ENCODE peak calls at places on chromosomes 12 and 14, in four cellular contexts. One of them, this sample, is unnamed.

GRCh38 chr12:13365782-13366366 is 169.3 kb downstream of the EMP1 start:
- DNase-seq in pancreas: no peak
- DNase-seq in A673: no peak
- DNase-seq in fibroblast of pulmonary artery: peak
- DNase-seq in this sample: no peak

GRCh38 chr12:93518725-93519124 is 51.4 kb downstream of the MRPL42 start:
- DNase-seq in A673: no peak
- DNase-seq in fibroblast of pulmonary artery: peak
- DNase-seq in pancreas: no peak
- DNase-seq in this sample: no peak

GRCh38 chr14:69877492-69877891 is 1.7 kb upstream of the SMOC1 start:
- DNase-seq in A673: peak
- DNase-seq in pancreas: no peak
- DNase-seq in fibroblast of pulmonary artery: peak
- DNase-seq in this sample: no peak

GRCh38 chr12:75953312-75953906 is 78.2 kb downstream of the PHLDA1 start:
- DNase-seq in fibroblast of pulmonary artery: peak
- DNase-seq in A673: peak
- DNase-seq in pancreas: no peak
- DNase-seq in this sample: no peak

GRCh38 chr12:122902854-122903703 is 7.2 kb upstream of the VPS37B start:
- DNase-seq in fibroblast of pulmonary artery: no peak
- DNase-seq in A673: no peak
- DNase-seq in pancreas: no peak
- DNase-seq in this sample: no peak

GRCh38 chr12:117076410-117077372 is 22.5 kb downstream of the TESC start:
- DNase-seq in pancreas: no peak
- DNase-seq in A673: peak
- DNase-seq in fibroblast of pulmonary artery: peak
- DNase-seq in this sample: no peak

GRCh38 chr12:103197725-103198388 is 240.4 kb downstream of the ASCL1 start:
- DNase-seq in fibroblast of pulmonary artery: no peak
- DNase-seq in pancreas: no peak
- DNase-seq in A673: no peak
- DNase-seq in this sample: no peak

GRCh38 chr12:84924956-84925355 is 12.4 kb upstream of the SLC6A15 start:
- DNase-seq in fibroblast of pulmonary artery: peak
- DNase-seq in pancreas: no peak
- DNase-seq in A673: peak
- DNase-seq in this sample: no peak

GRCh38 chr14:101965796-101966718 is 1.7 kb downstream of the DYNC1H1 start:
- DNase-seq in A673: no peak
- DNase-seq in fibroblast of pulmonary artery: no peak
- DNase-seq in pancreas: no peak
- DNase-seq in this sample: no peak

GRCh38 chr12:13204428-13204827 is 7.9 kb downstream of the EMP1 start:
- DNase-seq in fibroblast of pulmonary artery: no peak
- DNase-seq in pancreas: no peak
- DNase-seq in A673: no peak
- DNase-seq in this sample: no peak

GRCh38 chr12:82530394-82530793 is 156.3 kb upstream of the TMTC2 start:
- DNase-seq in A673: no peak
- DNase-seq in pancreas: no peak
- DNase-seq in fibroblast of pulmonary artery: no peak
- DNase-seq in this sample: no peak

GRCh38 chr12:28145211-28145610 is 45.0 kb upstream of the CCDC91 start:
- DNase-seq in fibroblast of pulmonary artery: peak
- DNase-seq in A673: no peak
- DNase-seq in pancreas: no peak
- DNase-seq in this sample: no peak

GRCh38 chr14:51552275-51552674 is 99.4 kb upstream of the FRMD6 start:
- DNase-seq in fibroblast of pulmonary artery: no peak
- DNase-seq in A673: no peak
- DNase-seq in pancreas: no peak
- DNase-seq in this sample: no peak

GRCh38 chr12:52575256-52575655 is 1.6 kb upstream of the KRT74 start:
- DNase-seq in A673: no peak
- DNase-seq in fibroblast of pulmonary artery: no peak
- DNase-seq in pancreas: no peak
- DNase-seq in this sample: no peak

GRCh38 chr12:110338754-110339153 is 57.7 kb downstream of the ATP2A2 start:
- DNase-seq in fibroblast of pulmonary artery: peak
- DNase-seq in A673: peak
- DNase-seq in pancreas: no peak
- DNase-seq in this sample: no peak

GRCh38 chr12:126708492-126708896 is 1558.5 kb upstream of the TMEM132C start:
- DNase-seq in A673: peak
- DNase-seq in pancreas: no peak
- DNase-seq in fibroblast of pulmonary artery: peak
- DNase-seq in this sample: no peak

GRCh38 chr12:103560604-103561101 is 26.4 kb upstream of the STAB2 start:
- DNase-seq in pancreas: no peak
- DNase-seq in fibroblast of pulmonary artery: peak
- DNase-seq in A673: no peak
- DNase-seq in this sample: no peak

GRCh38 chr12:53069621-53070410 is 9.4 kb downstream of the SPRYD3 start:
- DNase-seq in pancreas: no peak
- DNase-seq in A673: no peak
- DNase-seq in fibroblast of pulmonary artery: no peak
- DNase-seq in this sample: no peak

GRCh38 chr14:64937176-64937820 is 5.2 kb downstream of the GPX2 start:
- DNase-seq in A673: no peak
- DNase-seq in pancreas: no peak
- DNase-seq in fibroblast of pulmonary artery: peak
- DNase-seq in this sample: no peak

GRCh38 chr12:50287271-50287670 is 4.0 kb upstream of the LIMA1 start:
- DNase-seq in pancreas: no peak
- DNase-seq in fibroblast of pulmonary artery: no peak
- DNase-seq in A673: no peak
- DNase-seq in this sample: no peak

GRCh38 chr12:40016960-40017359 is 88.9 kb downstream of the SLC2A13 start:
- DNase-seq in pancreas: no peak
- DNase-seq in fibroblast of pulmonary artery: peak
- DNase-seq in A673: peak
- DNase-seq in this sample: no peak

GRCh38 chr14:36067428-36068187 is 108.9 kb downstream of the PTCSC3 start:
- DNase-seq in fibroblast of pulmonary artery: no peak
- DNase-seq in pancreas: no peak
- DNase-seq in A673: no peak
- DNase-seq in this sample: no peak

GRCh38 chr14:82657186-82657675 is 1123.6 kb upstream of the SEL1L start:
- DNase-seq in pancreas: no peak
- DNase-seq in A673: no peak
- DNase-seq in fibroblast of pulmonary artery: no peak
- DNase-seq in this sample: no peak

GRCh38 chr12:75725505-75726120 is 214.2 kb upstream of the KRR1 start:
- DNase-seq in A673: peak
- DNase-seq in pancreas: no peak
- DNase-seq in fibroblast of pulmonary artery: peak
- DNase-seq in this sample: no peak

GRCh38 chr12:2110841-2111566 is 58.2 kb downstream of the CACNA1C start:
- DNase-seq in fibroblast of pulmonary artery: no peak
- DNase-seq in A673: no peak
- DNase-seq in pancreas: no peak
- DNase-seq in this sample: no peak

GRCh38 chr14:63167044-63167443 is 37.2 kb upstream of the RHOJ start:
- DNase-seq in pancreas: no peak
- DNase-seq in fibroblast of pulmonary artery: no peak
- DNase-seq in A673: no peak
- DNase-seq in this sample: no peak

GRCh38 chr12:64560395-64561301 is 49.6 kb upstream of the RASSF3 start:
- DNase-seq in fibroblast of pulmonary artery: peak
- DNase-seq in A673: no peak
- DNase-seq in pancreas: no peak
- DNase-seq in this sample: no peak

GRCh38 chr14:49206832-49207231 is 379.3 kb downstream of the RPS29 start:
- DNase-seq in pancreas: no peak
- DNase-seq in fibroblast of pulmonary artery: no peak
- DNase-seq in A673: no peak
- DNase-seq in this sample: no peak

GRCh38 chr14:76538648-76539008 is 162.7 kb downstream of the ESRRB start:
- DNase-seq in pancreas: no peak
- DNase-seq in A673: no peak
- DNase-seq in fibroblast of pulmonary artery: no peak
- DNase-seq in this sample: no peak

GRCh38 chr14:37588667-37588955 is 6.4 kb downstream of the FOXA1 start:
- DNase-seq in pancreas: no peak
- DNase-seq in fibroblast of pulmonary artery: no peak
- DNase-seq in A673: no peak
- DNase-seq in this sample: no peak

GRCh38 chr14:37587438-37587837 is 7.6 kb downstream of the FOXA1 start:
- DNase-seq in pancreas: no peak
- DNase-seq in A673: no peak
- DNase-seq in fibroblast of pulmonary artery: no peak
- DNase-seq in this sample: no peak

GRCh38 chr14:37588956-37589737 is 5.9 kb downstream of the FOXA1 start:
- DNase-seq in pancreas: no peak
- DNase-seq in fibroblast of pulmonary artery: no peak
- DNase-seq in A673: no peak
- DNase-seq in this sample: no peak

GRCh38 chr14:37586783-37587428 is 8.1 kb downstream of the FOXA1 start:
- DNase-seq in A673: no peak
- DNase-seq in pancreas: no peak
- DNase-seq in fibroblast of pulmonary artery: no peak
- DNase-seq in this sample: no peak

DNA sequence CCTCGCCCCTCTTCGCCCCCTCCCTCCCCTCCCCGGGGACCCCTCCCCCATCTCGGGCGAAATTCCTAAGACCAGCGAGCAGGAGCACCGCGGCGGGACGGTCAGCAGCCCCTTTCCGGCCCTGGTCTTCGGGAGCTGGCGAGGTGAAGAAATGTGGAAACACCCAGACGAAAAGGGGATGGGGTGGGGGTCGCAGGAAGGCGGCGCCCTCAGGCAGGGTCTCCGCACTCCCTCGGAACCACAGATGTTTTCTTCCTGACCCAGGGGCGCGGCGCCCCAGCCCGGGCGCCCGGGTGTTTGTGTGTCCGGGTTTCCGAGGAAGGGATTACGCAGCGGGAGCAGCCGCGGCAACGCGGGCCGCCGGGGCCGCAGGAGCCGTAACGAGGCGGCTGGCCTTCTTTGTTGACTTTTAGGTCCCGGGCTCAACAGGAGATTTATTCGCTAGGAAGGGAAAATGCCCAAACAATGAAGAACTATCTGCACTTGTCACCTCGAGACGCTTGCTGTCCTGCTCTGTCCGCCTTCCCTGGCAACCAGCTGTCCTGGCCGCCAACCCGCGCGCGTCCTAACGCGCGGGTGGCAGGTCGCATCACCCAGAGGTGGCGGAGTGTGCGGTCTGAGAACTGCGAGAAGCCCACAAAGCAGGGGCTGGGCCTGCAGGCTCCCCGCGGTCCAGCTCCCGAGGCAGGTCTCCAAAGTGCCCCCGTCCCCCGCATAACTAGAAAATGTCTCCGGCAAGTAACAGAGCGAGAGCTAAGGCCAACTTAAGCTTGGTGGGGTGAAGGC is 7.0 kb downstream of the FOXA1 start:
- DNase-seq in A673: no peak
- DNase-seq in fibroblast of pulmonary artery: no peak
- DNase-seq in pancreas: peak
- DNase-seq in this sample: no peak
- TF ChIP-seq CTCF in A673: no peak
- TF ChIP-seq CTCF in fibroblast of pulmonary artery: no peak
- TF ChIP-seq CTCF in pancreas: no peak
- TF ChIP-seq CTCF in this sample: no peak

GRCh38 chr12:6819069-6820030 is 2.3 kb upstream of the GPR162 start:
- DNase-seq in A673: no peak
- DNase-seq in pancreas: no peak
- DNase-seq in fibroblast of pulmonary artery: no peak
- DNase-seq in this sample: no peak
- TF ChIP-seq CTCF in A673: no peak
- TF ChIP-seq CTCF in pancreas: no peak
- TF ChIP-seq CTCF in fibroblast of pulmonary artery: no peak
- TF ChIP-seq CTCF in this sample: no peak

GRCh38 chr14:21714318-21714929 is 40.8 kb upstream of the OR4E1 start:
- DNase-seq in fibroblast of pulmonary artery: no peak
- DNase-seq in pancreas: no peak
- DNase-seq in A673: no peak
- DNase-seq in this sample: no peak

GRCh38 chr14:21712039-21712438 is 38.4 kb upstream of the OR4E1 start:
- DNase-seq in fibroblast of pulmonary artery: no peak
- DNase-seq in A673: no peak
- DNase-seq in pancreas: no peak
- DNase-seq in this sample: no peak

DNA sequence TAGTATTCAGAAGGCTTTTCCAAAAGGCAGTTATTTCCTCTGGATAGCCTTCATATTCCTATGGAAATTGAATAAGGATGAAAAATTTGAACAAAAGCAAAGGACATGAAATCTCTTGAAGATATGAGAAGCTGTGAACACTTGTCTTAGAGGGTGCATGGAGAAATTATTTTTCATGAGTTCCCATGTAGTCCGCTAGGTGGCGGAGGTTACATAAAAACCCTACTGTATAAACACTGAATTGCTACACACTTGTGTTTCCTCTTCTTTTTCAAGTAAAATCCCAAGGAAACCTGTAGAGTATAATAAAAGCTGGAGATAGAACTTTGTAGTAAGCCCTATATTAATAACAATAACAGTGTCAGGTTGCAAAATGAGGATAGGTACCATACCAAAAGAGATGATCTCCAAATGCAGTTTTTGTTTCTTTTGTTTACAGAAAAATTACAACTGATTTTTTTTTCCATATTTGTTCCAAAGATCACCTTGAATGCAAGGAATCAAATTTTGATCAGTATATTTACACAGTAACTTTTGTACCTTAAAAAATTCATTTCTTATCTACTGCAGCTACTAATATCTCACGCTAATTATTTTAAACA is 37.8 kb upstream of the OR4E1 start:
- DNase-seq in pancreas: no peak
- DNase-seq in fibroblast of pulmonary artery: peak
- DNase-seq in A673: peak
- DNase-seq in this sample: no peak
- TF ChIP-seq CTCF in pancreas: peak
- TF ChIP-seq CTCF in fibroblast of pulmonary artery: peak
- TF ChIP-seq CTCF in A673: peak
- TF ChIP-seq CTCF in this sample: peak

GRCh38 chr12:124720019-124720686 is 143.5 kb downstream of the SCARB1 start:
- DNase-seq in pancreas: no peak
- DNase-seq in fibroblast of pulmonary artery: peak
- DNase-seq in A673: no peak
- DNase-seq in this sample: no peak
- TF ChIP-seq CTCF in pancreas: no peak
- TF ChIP-seq CTCF in fibroblast of pulmonary artery: peak
- TF ChIP-seq CTCF in A673: peak
- TF ChIP-seq CTCF in this sample: no peak